ENCODE peak calls at places on chromosomes 13 and 19, in eight cellular contexts. E, H, I, X, U, D, F and J are unnamed samples.

GRCh38 chr19:35079826-35080225 is 35.8 kb upstream of the FXYD3 start:
- DNase-seq in E (no peak), H (no peak), I (no peak), X (no peak), U (no peak), D (no peak), F (no peak), J (no peak)

GRCh38 chr19:31674503-31675186 is 325.4 kb upstream of the TSHZ3 start:
- DNase-seq in E (peak), H (no peak), I (no peak), X (no peak), U (peak), D (no peak), F (no peak), J (no peak)

GRCh38 chr19:35362261-35363000 is 4.2 kb downstream of the FFAR3 start:
- DNase-seq in E (no peak), H (no peak), I (no peak), X (no peak), U (no peak), D (no peak), F (no peak), J (no peak)

GRCh38 chr13:98202026-98202425 is 25.0 kb upstream of the RNF113B start:
- DNase-seq in E (no peak), H (no peak), I (no peak), X (no peak), U (no peak), D (no peak), F (no peak), J (no peak)

GRCh38 chr13:43551897-43552456 is 234.8 kb downstream of the ENOX1 start:
- DNase-seq in E (no peak), H (no peak), I (no peak), X (no peak), U (no peak), D (no peak), F (no peak), J (no peak)

GRCh38 chr19:10421981-10422461 is 1.7 kb downstream of the PDE4A start:
- DNase-seq in E (no peak), H (no peak), I (no peak), X (no peak), U (no peak), D (no peak), F (no peak), J (no peak)

GRCh38 chr13:113837554-113838355 is 26.1 kb downstream of the GAS6 start:
- DNase-seq in E (peak), H (peak), I (no peak), X (peak), U (peak), D (no peak), F (no peak), J (no peak)

GRCh38 chr13:44196186-44196751 is 177.4 kb upstream of the SERP2 start:
- DNase-seq in E (no peak), H (no peak), I (no peak), X (no peak), U (no peak), D (no peak), F (no peak), J (no peak)

GRCh38 chr13:85650613-85651012 is 148.6 kb downstream of the SLITRK6 start:
- DNase-seq in E (peak), H (no peak), I (no peak), X (no peak), U (no peak), D (no peak), F (no peak), J (no peak)

GRCh38 chr13:76723551-76724232 is 162.5 kb downstream of the KCTD12 start:
- DNase-seq in E (peak), H (no peak), I (no peak), X (peak), U (peak), D (no peak), F (no peak), J (no peak)

GRCh38 chr13:95388420-95389079 is 87.3 kb upstream of the ABCC4 start:
- DNase-seq in E (no peak), H (no peak), I (no peak), X (no peak), U (no peak), D (no peak), F (no peak), J (no peak)

GRCh38 chr13:106083620-106084350 is 451.7 kb downstream of the EFNB2 start:
- DNase-seq in E (peak), H (peak), I (no peak), X (no peak), U (peak), D (no peak), F (peak), J (no peak)

GRCh38 chr13:79637086-79637763 is 156.3 kb downstream of the NDFIP2 start:
- DNase-seq in E (no peak), H (peak), I (no peak), X (peak), U (no peak), D (no peak), F (no peak), J (no peak)

GRCh38 chr19:34649886-34650543 is 26.9 kb downstream of the SCGB2B2 start:
- DNase-seq in E (no peak), H (no peak), I (no peak), X (no peak), U (no peak), D (no peak), F (no peak), J (no peak)

GRCh38 chr13:101307181-101307701 is 109.1 kb downstream of the NALCN start:
- DNase-seq in E (no peak), H (no peak), I (no peak), X (no peak), U (peak), D (no peak), F (no peak), J (no peak)

GRCh38 chr19:11203194-11204075 is 6.1 kb upstream of the KANK2 start:
- DNase-seq in E (no peak), H (peak), I (peak), X (peak), U (peak), D (peak), F (peak), J (peak)

GRCh38 chr13:65959305-65959704 is 1270.8 kb downstream of the PCDH9 start:
- DNase-seq in E (peak), H (no peak), I (no peak), X (no peak), U (peak), D (no peak), F (no peak), J (no peak)

GRCh38 chr13:60701919-60702318 is 304.9 kb downstream of the TDRD3 start:
- DNase-seq in E (no peak), H (no peak), I (no peak), X (no peak), U (no peak), D (no peak), F (no peak), J (no peak)

GRCh38 chr13:95643814-95644598 is 500 bp downstream of the DZIP1 start:
- DNase-seq in E (peak), H (peak), I (no peak), X (peak), U (peak), D (no peak), F (peak), J (peak)

GRCh38 chr19:16339361-16339725 is 14.7 kb downstream of the KLF2 start:
- DNase-seq in E (no peak), H (no peak), I (no peak), X (no peak), U (no peak), D (no peak), F (no peak), J (no peak)

GRCh38 chr13:81872581-81872980 is 1531.7 kb upstream of the SPRY2 start:
- DNase-seq in E (peak), H (no peak), I (no peak), X (no peak), U (no peak), D (no peak), F (peak), J (no peak)

GRCh38 chr13:48317511-48317981 is 14.0 kb downstream of the RB1 start:
- DNase-seq in E (no peak), H (no peak), I (no peak), X (peak), U (no peak), D (no peak), F (no peak), J (no peak)

GRCh38 chr19:47296036-47296435 is 13.6 kb upstream of the C5AR1 start:
- DNase-seq in E (peak), H (peak), I (peak), X (no peak), U (peak), D (no peak), F (peak), J (peak)

GRCh38 chr13:84497613-84498012 is 615.3 kb upstream of the SLITRK1 start:
- DNase-seq in E (no peak), H (no peak), I (no peak), X (no peak), U (no peak), D (no peak), F (no peak), J (no peak)

GRCh38 chr13:59479629-59480028 is 684.1 kb downstream of the DIAPH3 start:
- DNase-seq in E (no peak), H (no peak), I (no peak), X (no peak), U (no peak), D (no peak), F (no peak), J (no peak)

GRCh38 chr19:54282706-54283105 is 1.8 kb upstream of the LILRB2 start:
- DNase-seq in E (no peak), H (no peak), I (no peak), X (no peak), U (no peak), D (no peak), F (no peak), J (no peak)

GRCh38 chr19:39924389-39924788 is 10.0 kb downstream of the FCGBP start:
- DNase-seq in E (no peak), H (no peak), I (no peak), X (no peak), U (no peak), D (no peak), F (no peak), J (no peak)

GRCh38 chr19:34224996-34225658 is 29.2 kb upstream of the GARRE1 start:
- DNase-seq in E (no peak), H (no peak), I (no peak), X (no peak), U (peak), D (no peak), F (no peak), J (no peak)

GRCh38 chr13:71759506-71760225 is 107.3 kb downstream of the DACH1 start:
- DNase-seq in E (no peak), H (no peak), I (no peak), X (no peak), U (no peak), D (no peak), F (no peak), J (no peak)

GRCh38 chr19:19613456-19613855 is 5.0 kb downstream of the PBX4 start:
- DNase-seq in E (peak), H (no peak), I (no peak), X (no peak), U (no peak), D (no peak), F (no peak), J (no peak)

GRCh38 chr13:38563739-38564138 is 123.1 kb upstream of the FREM2 start:
- DNase-seq in E (no peak), H (no peak), I (no peak), X (no peak), U (no peak), D (no peak), F (no peak), J (no peak)

GRCh38 chr19:3108775-3109174 is 14.6 kb downstream of the GNA11 start:
- DNase-seq in E (no peak), H (peak), I (peak), X (peak), U (peak), D (peak), F (peak), J (no peak)

GRCh38 chr13:95457294-95457693 is 95.2 kb upstream of the CLDN10 start:
- DNase-seq in E (no peak), H (no peak), I (no peak), X (no peak), U (peak), D (no peak), F (no peak), J (no peak)

GRCh38 chr19:53147645-53148044 is 11.2 kb downstream of the ZNF347 start:
- DNase-seq in E (peak), H (no peak), I (no peak), X (no peak), U (no peak), D (no peak), F (no peak), J (no peak)

GRCh38 chr19:55344444-55344843 is 4.8 kb downstream of the KMT5C start:
- DNase-seq in E (peak), H (no peak), I (no peak), X (no peak), U (no peak), D (no peak), F (no peak), J (no peak)
- TF ChIP-seq CTCF in E (peak), H (no peak), I (no peak), X (no peak), U (no peak), D (no peak), F (no peak), J (no peak)

DNA sequence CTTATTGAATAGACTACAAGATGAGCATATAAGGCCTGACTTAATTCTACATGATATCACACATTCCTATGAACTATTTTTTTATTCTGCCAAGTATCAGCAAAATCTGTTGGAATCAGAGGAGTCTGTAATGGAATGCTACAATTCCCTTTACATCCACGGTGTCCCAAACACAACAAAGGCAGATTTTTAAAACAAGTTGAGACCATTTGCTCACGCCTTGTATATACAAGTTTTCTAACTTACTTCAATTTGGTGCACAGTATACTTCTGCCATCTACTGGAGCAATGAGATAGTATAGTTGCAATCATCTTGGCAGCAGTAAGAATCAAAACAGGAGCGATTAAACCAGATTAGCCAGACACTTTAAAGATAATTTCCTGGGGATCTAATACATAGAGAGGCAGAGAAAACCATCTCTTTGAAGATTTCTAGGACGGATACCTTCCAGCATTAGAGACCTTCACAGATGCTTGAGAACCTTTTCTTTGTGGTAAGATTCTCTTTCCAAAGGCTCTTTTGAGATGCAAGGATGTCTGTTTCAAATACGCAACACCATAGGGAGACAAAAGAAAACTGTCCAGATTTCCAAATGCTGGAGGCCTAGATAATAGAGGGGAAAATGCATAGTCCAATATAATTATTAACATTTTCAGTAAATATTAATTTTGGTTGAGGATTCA is 302.0 kb upstream of the MIR17HG start:
- DNase-seq in E (peak), H (no peak), I (no peak), X (no peak), U (no peak), D (no peak), F (peak), J (no peak)
- TF ChIP-seq CTCF in E (peak), H (peak), I (no peak), X (no peak), U (no peak), D (no peak), F (peak), J (no peak)

GRCh38 chr19:12938536-12939291 is at the start of gene CALR:
- DNase-seq in E (peak), H (peak), I (no peak), X (no peak), U (no peak), D (no peak), F (no peak), J (no peak)
- TF ChIP-seq CTCF in E (peak), H (peak), I (no peak), X (peak), U (peak), D (no peak), F (no peak), J (no peak)

GRCh38 chr19:45911291-45911690 is 3.3 kb downstream of the NANOS2 start:
- DNase-seq in E (no peak), H (no peak), I (no peak), X (no peak), U (no peak), D (no peak), F (no peak), J (no peak)

GRCh38 chr19:45908956-45909355 is 5.6 kb downstream of the NANOS2 start:
- DNase-seq in E (no peak), H (no peak), I (no peak), X (no peak), U (peak), D (no peak), F (no peak), J (no peak)

GRCh38 chr19:45917421-45918091 is 3.0 kb upstream of the NANOS2 start:
- DNase-seq in E (no peak), H (no peak), I (no peak), X (no peak), U (no peak), D (no peak), F (no peak), J (no peak)

GRCh38 chr19:45918721-45919120 is 4.1 kb upstream of the NANOS2 start:
- DNase-seq in E (no peak), H (no peak), I (no peak), X (no peak), U (no peak), D (no peak), F (no peak), J (no peak)

GRCh38 chr19:45913874-45914830 is at the start of gene NANOS2:
- DNase-seq in E (no peak), H (no peak), I (no peak), X (no peak), U (no peak), D (no peak), F (peak), J (no peak)
- TF ChIP-seq CTCF in E (peak), H (no peak), I (no peak), X (peak), U (no peak), D (no peak), F (no peak), J (no peak)

GRCh38 chr19:27774827-27775226 is 1438.1 kb downstream of the UQCRFS1 start:
- DNase-seq in E (no peak), H (no peak), I (no peak), X (no peak), U (no peak), D (no peak), F (no peak), J (no peak)

GRCh38 chr19:27776020-27776419 is 1436.9 kb downstream of the UQCRFS1 start:
- DNase-seq in E (no peak), H (no peak), I (no peak), X (no peak), U (peak), D (no peak), F (no peak), J (no peak)

GRCh38 chr19:27775395-27775794 is 1437.6 kb downstream of the UQCRFS1 start:
- DNase-seq in E (no peak), H (no peak), I (no peak), X (no peak), U (no peak), D (no peak), F (no peak), J (no peak)

GRCh38 chr19:27773318-27774094 is 1439.4 kb downstream of the UQCRFS1 start:
- DNase-seq in E (no peak), H (no peak), I (no peak), X (no peak), U (no peak), D (no peak), F (no peak), J (no peak)

DNA sequence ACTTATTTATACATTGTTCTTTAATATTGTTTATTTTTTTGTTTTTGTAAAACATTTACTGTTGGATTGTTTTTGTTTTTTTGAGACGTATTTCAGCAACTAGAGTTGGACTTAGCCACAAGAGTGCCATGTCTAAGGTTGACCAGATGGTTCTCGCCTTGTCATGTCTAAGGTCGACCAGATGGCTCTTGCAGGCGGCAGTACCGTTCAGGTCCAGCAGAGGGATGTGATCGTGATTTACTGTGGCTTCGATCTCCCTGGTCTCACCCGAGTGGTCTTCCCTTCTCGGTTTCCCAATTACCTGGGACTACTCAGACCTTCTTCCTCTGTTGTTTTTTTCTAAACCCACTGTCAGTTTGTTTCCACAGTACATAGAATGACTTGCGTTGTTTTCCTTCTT is 1438.6 kb downstream of the UQCRFS1 start:
- DNase-seq in E (no peak), H (no peak), I (no peak), X (no peak), U (no peak), D (no peak), F (no peak), J (no peak)
- TF ChIP-seq CTCF in E (peak), H (no peak), I (no peak), X (no peak), U (no peak), D (no peak), F (peak), J (peak)

GRCh38 chr19:1113278-1113985 is 9.6 kb downstream of the GPX4 start:
- DNase-seq in E (peak), H (peak), I (peak), X (peak), U (peak), D (peak), F (peak), J (peak)
- TF ChIP-seq CTCF in E (peak), H (peak), I (peak), X (peak), U (peak), D (no peak), F (peak), J (peak)